ENCODE peak calls at places on chromosomes 4 and X, in seven cellular contexts. D is stimulated activated CD4-positive, alpha-beta T cell treated with anti-CD3 and anti-CD28 coated beads, Interleukin-4, amount 100 ng/mL, for 24 hours; A is H9; L is activated CD4-positive, CD25-positive, alpha-beta regulatory T cell treated with anti-CD3 and anti-CD28 coated beads, Interleukin-2, amount 50 U/mL, for 72 hours; E is AG09319; S is activated T-cell treated with anti-CD3 and anti-CD28 coated beads for 48 hours; H is WTC11. R is an unnamed sample.

GRCh38 chr4:118175506-118175905 is 141.2 kb downstream of the NDST3 start:
- DNase-seq in D (no peak), A (no peak), L (no peak), E (no peak), S (no peak), H (no peak), R (no peak)

GRCh38 chr4:55297346-55297745 is 48.7 kb upstream of the SRD5A3 start:
- DNase-seq in D (no peak), A (no peak), L (no peak), E (no peak), S (no peak), H (no peak), R (no peak)

GRCh38 chr4:177047070-177047850 is 254.5 kb upstream of the VEGFC start:
- DNase-seq in D (peak; percentile 52), A (peak; percentile 55), L (peak; percentile 49), E (peak; percentile 43), S (peak; percentile 40), H (peak; percentile 72), R (peak; percentile 36)

GRCh38 chr4:86965019-86965976 is 30.5 kb downstream of the AFF1 start:
- DNase-seq in D (no peak), A (no peak), L (no peak), E (no peak), S (no peak), H (no peak), R (no peak)

GRCh38 chrX:49977319-49978090 is 55.1 kb downstream of the CLCN5 start:
- DNase-seq in D (no peak), A (no peak), L (no peak), E (no peak), S (no peak), H (no peak), R (no peak)

GRCh38 chr4:158008551-158009218 is 164.1 kb downstream of the GASK1B start:
- DNase-seq in D (no peak), A (no peak), L (no peak), E (no peak), S (no peak), H (no peak), R (no peak)

GRCh38 chr4:188429965-188430364 is 290.7 kb downstream of the TRIML1 start:
- DNase-seq in D (no peak), A (no peak), L (no peak), E (no peak), S (no peak), H (no peak), R (no peak)

GRCh38 chr4:1494416-1495315 is 88.4 kb upstream of the NKX1-1 start:
- DNase-seq in D (no peak), A (no peak), L (no peak), E (no peak), S (no peak), H (peak; percentile 8), R (peak; percentile 15)

GRCh38 chr4:143292858-143293257 is 43.8 kb upstream of the GAB1 start:
- DNase-seq in D (no peak), A (no peak), L (no peak), E (no peak), S (no peak), H (no peak), R (no peak)

GRCh38 chr4:1746265-1746691 is 25.0 kb downstream of the TACC3 start:
- DNase-seq in D (peak; percentile 85), A (peak; percentile 97), L (peak; percentile 82), E (no peak), S (peak; percentile 85), H (peak; percentile 98), R (peak; percentile 84)

R was measured in left ventricle myocardium superior.